ENCODE peak calls at places on chromosome 1, in nine cellular contexts. S is stimulated activated naive CD4-positive, alpha-beta T cell treated with Interleukin-2 at 50 U/mL for 16 hours; P is NCI-H1092; Z is WTC11; A is NCI-H69; N is activated CD4-positive, alpha-beta T cell treated with anti-CD3 and anti-CD28 coated beads for 24 hours; J is NCI-H1436; T is SK-MEL-5; O is AG10803. D is an unnamed sample.

GRCh38 chr1:30618335-30618747 is 105.0 kb downstream of the MATN1 start:
- DNase-seq in S (no peak), P (no peak), Z (no peak), A (no peak), N (no peak), J (no peak), T (no peak), O (peak; percentile 9), D (no peak)

GRCh38 chr1:84253891-84254290 is 47.6 kb upstream of the SAMD13 start:
- DNase-seq in S (no peak), P (no peak), Z (no peak), A (peak; percentile 47), N (no peak), J (no peak), T (peak; percentile 90), O (peak; percentile 83), D (peak; percentile 90)

GRCh38 chr1:63624911-63625310 is 31.7 kb downstream of the PGM1 start:
- DNase-seq in S (no peak), P (no peak), Z (no peak), A (no peak), N (no peak), J (no peak), T (no peak), O (peak; percentile 60), D (peak; percentile 22)

GRCh38 chr1:230819976-230820375 is 48.3 kb downstream of the C1orf198 start:
- DNase-seq in S (no peak), P (no peak), Z (no peak), A (no peak), N (no peak), J (no peak), T (no peak), O (no peak), D (no peak)

GRCh38 chr1:72846891-72847290 is 564.6 kb upstream of the NEGR1 start:
- DNase-seq in S (no peak), P (no peak), Z (no peak), A (peak; percentile 41), N (no peak), J (no peak), T (no peak), O (no peak), D (no peak)

GRCh38 chr1:151990856-151991198 is 2.8 kb downstream of the S100A10 start:
- DNase-seq in S (no peak), P (peak; percentile 16), Z (no peak), A (peak; percentile 84), N (no peak), J (no peak), T (peak; percentile 53), O (peak; percentile 56), D (peak; percentile 65)

GRCh38 chr1:226654046-226654445 is 85.0 kb downstream of the ITPKB start:
- DNase-seq in S (no peak), P (no peak), Z (peak; percentile 43), A (no peak), N (no peak), J (no peak), T (no peak), O (peak; percentile 57), D (no peak)

GRCh38 chr1:182608850-182609610 is 4.8 kb upstream of the RGS16 start:
- DNase-seq in S (no peak), P (no peak), Z (no peak), A (peak; percentile 63), N (no peak), J (no peak), T (no peak), O (peak; percentile 44), D (no peak)

GRCh38 chr1:114154146-114154962 is 685 bp upstream of the SYT6 start:
- DNase-seq in S (no peak), P (no peak), Z (peak; percentile 82), A (peak; percentile 2), N (no peak), J (no peak), T (no peak), O (peak; percentile 9), D (no peak)

GRCh38 chr1:55257958-55258357 is 42.8 kb upstream of the USP24 start:
- DNase-seq in S (peak; percentile 4), P (no peak), Z (no peak), A (no peak), N (peak; percentile 30), J (no peak), T (no peak), O (no peak), D (no peak)

GRCh38 chr1:12475947-12476346 is 142.1 kb downstream of the DHRS3 start:
- DNase-seq in S (no peak), P (no peak), Z (no peak), A (no peak), N (no peak), J (no peak), T (no peak), O (peak; percentile 27), D (no peak)

GRCh38 chr1:200042119-200042436 is 14.6 kb downstream of the NR5A2 start:
- DNase-seq in S (no peak), P (no peak), Z (no peak), A (no peak), N (no peak), J (no peak), T (no peak), O (no peak), D (no peak)

GRCh38 chr1:187460093-187460492 is 631.3 kb downstream of the PLA2G4A start:
- DNase-seq in S (no peak), P (no peak), Z (no peak), A (peak; percentile 60), N (no peak), J (no peak), T (no peak), O (no peak), D (no peak)

GRCh38 chr1:98398092-98398491 is 263.4 kb upstream of the SNX7 start:
- DNase-seq in S (no peak), P (no peak), Z (no peak), A (no peak), N (no peak), J (no peak), T (no peak), O (no peak), D (no peak)

GRCh38 chr1:114224196-114224907 is 70.7 kb upstream of the SYT6 start:
- DNase-seq in S (no peak), P (no peak), Z (no peak), A (no peak), N (no peak), J (no peak), T (peak; percentile 70), O (peak; percentile 20), D (no peak)

GRCh38 chr1:107570768-107571167 is 394.2 kb downstream of the VAV3 start:
- DNase-seq in S (no peak), P (no peak), Z (no peak), A (no peak), N (no peak), J (no peak), T (no peak), O (peak; percentile 26), D (no peak)

GRCh38 chr1:160097911-160098851 is at the start of gene IGSF8:
- DNase-seq in S (no peak), P (peak; percentile 65), Z (peak; percentile 95), A (peak; percentile 99), N (peak; percentile 88), J (peak; percentile 95), T (peak; percentile 80), O (peak; percentile 74), D (peak; percentile 93)

GRCh38 chr1:96979287-96979686 is 257.7 kb downstream of the PTBP2 start:
- DNase-seq in S (no peak), P (no peak), Z (no peak), A (peak; percentile 87), N (no peak), J (peak; percentile 77), T (no peak), O (peak; percentile 12), D (no peak)

D was measured in COLO829.